ENCODE peak calls at places on chromosome 17, in seven cellular contexts. Z, D, N, J, G, R and B are unnamed samples.

GRCh38 chr17:36629970-36630369 is 28.6 kb downstream of the MRM1 start:
- DNase-seq in Z (no peak), D (no peak), N (no peak), G (no peak), J (no peak), R (no peak), B (no peak)

GRCh38 chr17:2892305-2892971 is 96.2 kb downstream of the RAP1GAP2 start:
- DNase-seq in N (no peak), R (no peak), J (no peak), D (no peak), Z (peak; percentile 96), G (no peak), B (no peak)

GRCh38 chr17:49216953-49217650 is 6.6 kb downstream of the ABI3 start:
- DNase-seq in J (peak; percentile 48), N (no peak), D (peak; percentile 30), G (peak; percentile 65), R (no peak), Z (no peak), B (peak; percentile 64)

GRCh38 chr17:59837362-59838195 is 55.2 kb downstream of the TUBD1 start:
- DNase-seq in J (peak; percentile 88), N (peak; percentile 81), Z (peak; percentile 100), D (no peak), G (peak; percentile 89), R (peak; percentile 84), B (no peak)

GRCh38 chr17:75209061-75209460 is 3.6 kb downstream of the NUP85 start:
- DNase-seq in J (no peak), G (no peak), D (no peak), N (no peak), Z (no peak), R (no peak), B (no peak)

GRCh38 chr17:75272848-75273184 is 1.8 kb upstream of the MIF4GD start:
- DNase-seq in D (no peak), N (no peak), G (no peak), Z (no peak), R (no peak), J (no peak), B (no peak)

GRCh38 chr17:7220593-7221280 is 999 bp downstream of the ACADVL start:
- DNase-seq in D (no peak), Z (peak; percentile 63), G (no peak), J (peak; percentile 71), R (no peak), N (no peak), B (peak; percentile 76)

GRCh38 chr17:82722341-82723013 is 6.0 kb downstream of the FN3KRP start:
- DNase-seq in J (no peak), Z (no peak), N (no peak), G (no peak), D (no peak), R (no peak), B (peak; percentile 9)

GRCh38 chr17:74199306-74200092 is 4.0 kb upstream of the RPL38 start:
- DNase-seq in D (peak; percentile 47), Z (no peak), J (peak; percentile 78), G (peak; percentile 45), R (no peak), N (no peak), B (peak; percentile 78)

GRCh38 chr17:77058016-77058415 is 82.8 kb upstream of the SEC14L1 start:
- DNase-seq in G (no peak), N (no peak), D (no peak), J (no peak), R (no peak), Z (no peak), B (no peak)

GRCh38 chr17:63631062-63631461 is 8.8 kb downstream of the MAP3K3 start:
- DNase-seq in J (no peak), N (no peak), R (no peak), Z (no peak), G (no peak), D (no peak), B (no peak)

GRCh38 chr17:2212328-2212981 is 91.1 kb downstream of the SMG6 start:
- DNase-seq in R (no peak), G (no peak), N (peak; percentile 85), Z (peak; percentile 79), J (peak; percentile 46), D (peak; percentile 37), B (peak; percentile 71)

GRCh38 chr17:60356947-60357346 is 35.0 kb downstream of the USP32 start:
- DNase-seq in J (no peak), N (no peak), D (no peak), G (no peak), R (no peak), Z (peak; percentile 47), B (no peak)

GRCh38 chr17:49361129-49361901 is 735 bp downstream of the ZNF652 start:
- DNase-seq in G (peak; percentile 11), Z (no peak), R (no peak), D (no peak), J (peak; percentile 64), N (peak; percentile 68), B (peak; percentile 78)

GRCh38 chr17:9644910-9645751 is at the start of gene USP43:
- DNase-seq in N (no peak), G (no peak), Z (no peak), R (no peak), J (peak; percentile 33), D (no peak), B (no peak)

GRCh38 chr17:980406-981291 is 1.1 kb upstream of the NXN start:
- DNase-seq in R (no peak), D (peak; percentile 56), J (peak; percentile 81), Z (peak; percentile 82), G (peak; percentile 85), N (peak; percentile 91), B (peak; percentile 68)

GRCh38 chr17:979539-980405 is at the start of gene NXN:
- DNase-seq in N (peak; percentile 91), Z (peak; percentile 65), G (peak; percentile 85), J (peak; percentile 93), D (peak; percentile 80), R (no peak), B (peak; percentile 96)

GRCh38 chr17:979211-979538 is 401 bp downstream of the NXN start:
- DNase-seq in G (no peak), D (no peak), Z (no peak), R (no peak), N (peak; percentile 80), J (no peak), B (no peak)

GRCh38 chr17:978110-979093 is 1.2 kb downstream of the NXN start:
- DNase-seq in D (no peak), R (no peak), Z (peak; percentile 61), J (no peak), N (no peak), G (peak; percentile 41), B (peak; percentile 77)

DNA sequence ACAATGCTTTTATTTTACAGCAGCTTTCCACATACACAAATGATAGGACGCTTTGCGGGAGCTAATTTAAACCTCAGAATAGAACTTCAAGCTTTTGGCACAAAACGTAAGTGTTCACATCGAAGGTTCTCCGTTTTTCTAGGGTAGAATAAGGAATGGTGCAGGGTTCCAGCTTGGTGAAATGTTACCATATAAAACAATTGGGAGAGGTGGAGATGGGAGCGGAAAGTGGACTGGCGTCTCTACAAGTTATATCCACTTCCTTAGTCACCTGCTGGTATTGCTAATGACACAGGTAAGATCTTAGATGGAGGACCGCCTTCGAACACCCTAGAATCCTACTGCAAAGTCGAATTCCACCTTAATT is 1.7 kb upstream of the NXN start:
- DNase-seq in Z (no peak), J (no peak), G (no peak), D (no peak), N (no peak), R (no peak), B (no peak)
- H3K4me3 ChIP-seq in Z (no peak overlapping the region), J (peak overlapping the region; percentile 71), G (no peak overlapping the region), D (no peak overlapping the region), N (no peak overlapping the region), R (no peak overlapping the region), B (no peak overlapping the region)

GRCh38 chr17:72535779-72536178 is 415.0 kb downstream of the SOX9 start:
- DNase-seq in R (no peak), J (no peak), D (no peak), Z (no peak), N (no peak), G (no peak), B (no peak)

GRCh38 chr17:72538443-72538842 is 417.6 kb downstream of the SOX9 start:
- DNase-seq in J (no peak), R (no peak), N (no peak), G (no peak), Z (no peak), D (no peak), B (no peak)

GRCh38 chr17:72539981-72540897 is 419.4 kb downstream of the SOX9 start:
- DNase-seq in G (peak; percentile 61), R (no peak), J (peak; percentile 84), N (peak; percentile 80), Z (peak; percentile 61), D (peak; percentile 67), B (peak; percentile 91)

GRCh38 chr17:72536788-72537187 is 416.0 kb downstream of the SOX9 start:
- DNase-seq in N (no peak), J (no peak), G (no peak), D (no peak), Z (no peak), R (no peak), B (no peak)

GRCh38 chr17:72538921-72539352 is 418.1 kb downstream of the SOX9 start:
- DNase-seq in N (no peak), D (no peak), G (no peak), R (no peak), Z (no peak), J (peak; percentile 54), B (no peak)
- H3K27ac ChIP-seq in N (no peak overlapping the region), D (peak overlapping the region; percentile 17), G (no peak overlapping the region), R (no peak overlapping the region), Z (no peak overlapping the region), J (peak overlapping the region; percentile 10), B (peak overlapping the region; percentile 36)

DNA sequence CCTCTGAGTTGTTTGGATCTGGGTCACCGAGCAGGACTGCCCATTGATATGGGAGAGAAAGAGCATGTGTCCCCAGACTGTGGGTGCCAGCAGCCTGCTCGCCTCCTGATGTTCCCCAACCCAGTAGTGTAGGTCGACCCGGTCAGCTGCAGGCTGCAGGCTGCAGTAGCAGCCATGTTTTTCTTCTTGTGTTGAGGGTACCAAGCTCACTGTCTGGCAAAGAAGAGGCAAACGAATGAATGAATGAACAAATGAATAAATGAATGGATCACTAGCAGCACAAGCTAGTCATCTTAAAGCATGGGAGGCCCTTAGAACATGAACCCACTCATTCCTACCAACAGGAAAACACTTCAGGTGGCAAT is 293.2 kb downstream of the SOX9 start:
- DNase-seq in R (no peak), D (no peak), Z (no peak), J (no peak), N (no peak), G (no peak), B (no peak)
- H3K4me1 ChIP-seq in R (no peaks in the 10 kb centered on the region), D (peaks cover 4% of the 10 kb centered on the region), Z (no peaks in the 10 kb centered on the region), J (peaks cover 3% of the 10 kb centered on the region), N (no peaks in the 10 kb centered on the region), G (peaks cover 5% of the 10 kb centered on the region), B (peaks cover 6% of the 10 kb centered on the region)

DNA sequence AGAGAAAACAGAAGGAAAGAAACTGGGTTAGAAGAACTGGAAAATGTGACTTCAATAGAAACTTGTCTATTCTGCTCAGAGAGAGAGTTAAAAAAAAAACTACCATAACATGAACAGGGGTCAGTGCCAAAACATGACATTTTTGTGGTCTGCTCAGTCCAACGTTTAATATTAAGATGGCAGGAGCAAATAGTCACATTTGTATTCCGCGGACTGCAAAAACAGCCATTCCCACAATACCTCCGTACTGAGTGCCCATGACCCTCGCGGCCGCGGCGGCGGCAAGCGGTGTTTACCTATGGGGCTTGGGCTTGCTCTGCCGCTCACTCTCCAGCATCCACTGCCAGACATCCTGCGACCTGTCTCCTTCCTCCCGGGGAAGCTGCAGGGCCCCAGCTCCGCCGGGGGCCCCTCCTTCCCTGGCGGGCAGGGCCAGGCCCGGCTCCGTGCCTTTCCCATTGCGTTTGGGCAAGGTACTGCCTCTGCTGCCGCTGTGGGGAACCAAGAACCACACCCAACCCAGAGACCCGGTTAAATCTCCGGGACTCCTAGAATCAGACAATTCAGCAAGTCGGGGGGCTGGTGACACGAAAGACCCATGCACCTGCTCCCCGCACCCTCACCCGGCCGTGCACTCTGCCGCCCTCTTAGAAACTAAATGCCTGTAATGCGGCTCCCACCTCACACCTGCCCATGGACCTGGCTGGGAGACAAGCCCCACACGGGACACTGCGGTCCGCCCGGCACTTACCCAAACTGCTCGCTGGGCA is 24.7 kb downstream of the AXIN2 start:
- DNase-seq in D (no peak), Z (no peak), J (no peak), R (no peak), N (no peak), G (no peak), B (no peak)
- H3K4me3 ChIP-seq in D (no peak overlapping the region), Z (no peak overlapping the region), J (peak overlapping the region; percentile 55), R (no peak overlapping the region), N (no peak overlapping the region), G (no peak overlapping the region), B (no peak overlapping the region)